ENCODE peak calls at places on chromosomes 2 and 18, in ten cellular contexts. J is fibroblast of pulmonary artery, A is astrocyte of the cerebellum, K is Calu3, B is transverse colon, U is Peyer's patch, M is right lobe of liver, V is nephron progenitor cell, P is retinal pigment epithelial cell, H is gastrocnemius medialis. I is an unnamed sample.

GRCh38 chr18:48228301-48228715 is 180.9 kb downstream of the ZBTB7C start:
- DNase-seq in J (peak), A (no peak), K (no peak), B (peak), U (no peak), M (peak), V (no peak), P (no peak), H (peak), I (peak)

GRCh38 chr2:70024284-70024683 is 62.9 kb upstream of the ASPRV1 start:
- DNase-seq in J (no peak), A (no peak), K (no peak), B (no peak), U (no peak), M (no peak), V (peak), P (no peak), H (no peak), I (no peak)

GRCh38 chr2:164840458-164840929 is 1.1 kb downstream of the COBLL1 start:
- DNase-seq in J (no peak), A (no peak), K (peak), B (peak), U (peak), M (peak), V (peak), P (no peak), H (peak), I (peak)

GRCh38 chr2:3007135-3007534 is 370.5 kb downstream of the EIPR1 start:
- DNase-seq in J (no peak), A (no peak), K (no peak), B (no peak), U (no peak), M (no peak), V (no peak), P (no peak), H (no peak), I (no peak)

GRCh38 chr2:74834806-74835755 is 1.2 kb downstream of the HK2 start:
- DNase-seq in J (peak), A (no peak), K (peak), B (peak), U (peak), M (peak), V (peak), P (no peak), H (no peak), I (peak)

GRCh38 chr2:165957030-165957675 is 3.6 kb upstream of the TTC21B start:
- DNase-seq in J (no peak), A (no peak), K (no peak), B (no peak), U (no peak), M (no peak), V (no peak), P (no peak), H (no peak), I (peak)

GRCh38 chr2:39728941-39729351 is 50.1 kb downstream of the THUMPD2 start:
- DNase-seq in J (peak), A (no peak), K (peak), B (peak), U (peak), M (peak), V (peak), P (no peak), H (no peak), I (no peak)

GRCh38 chr2:186256540-186256939 is 229.5 kb upstream of the ZC3H15 start:
- DNase-seq in J (peak), A (peak), K (peak), B (no peak), U (no peak), M (no peak), V (no peak), P (no peak), H (no peak), I (no peak)

GRCh38 chr2:75564713-75565369 is 4.1 kb upstream of the EVA1A start:
- DNase-seq in J (no peak), A (no peak), K (no peak), B (no peak), U (no peak), M (no peak), V (no peak), P (no peak), H (no peak), I (no peak)

GRCh38 chr2:64797881-64798590 is 144.3 kb upstream of the SERTAD2 start:
- DNase-seq in J (peak), A (peak), K (peak), B (no peak), U (no peak), M (no peak), V (no peak), P (peak), H (no peak), I (no peak)

GRCh38 chr2:150781142-150781541 is 293.7 kb upstream of the RND3 start:
- DNase-seq in J (no peak), A (no peak), K (no peak), B (no peak), U (no peak), M (no peak), V (no peak), P (no peak), H (no peak), I (no peak)

GRCh38 chr2:74515271-74516069 is 1.2 kb downstream of the TLX2 start:
- DNase-seq in J (no peak), A (no peak), K (no peak), B (no peak), U (no peak), M (no peak), V (peak), P (no peak), H (no peak), I (no peak)

GRCh38 chr2:224302952-224303351 is 99.0 kb downstream of the FAM124B start:
- DNase-seq in J (no peak), A (no peak), K (no peak), B (no peak), U (no peak), M (no peak), V (no peak), P (no peak), H (no peak), I (no peak)

GRCh38 chr2:43033466-43034241 is 192.8 kb downstream of the ZFP36L2 start:
- DNase-seq in J (no peak), A (no peak), K (no peak), B (no peak), U (no peak), M (no peak), V (no peak), P (no peak), H (no peak), I (no peak)

GRCh38 chr2:240528406-240529040 is 29.3 kb downstream of the ANKMY1 start:
- DNase-seq in J (no peak), A (no peak), K (no peak), B (no peak), U (no peak), M (no peak), V (no peak), P (no peak), H (no peak), I (no peak)

GRCh38 chr2:129233751-129234406 is 745.6 kb upstream of the RAB6C start:
- DNase-seq in J (peak), A (no peak), K (no peak), B (no peak), U (no peak), M (no peak), V (peak), P (no peak), H (no peak), I (no peak)

GRCh38 chr2:201114846-201115245 is 1.1 kb upstream of the CFLAR start:
- DNase-seq in J (no peak), A (peak), K (no peak), B (no peak), U (no peak), M (no peak), V (no peak), P (no peak), H (no peak), I (no peak)

GRCh38 chr2:234404957-234405356 is 91.9 kb downstream of the ARL4C start:
- DNase-seq in J (peak), A (no peak), K (no peak), B (no peak), U (no peak), M (no peak), V (no peak), P (no peak), H (no peak), I (no peak)

GRCh38 chr18:32297851-32298250 is 108.0 kb downstream of the MEP1B start:
- DNase-seq in J (no peak), A (no peak), K (no peak), B (no peak), U (no peak), M (no peak), V (no peak), P (no peak), H (no peak), I (no peak)

GRCh38 chr2:10163498-10164486 is 41.3 kb downstream of the RRM2 start:
- DNase-seq in J (peak), A (no peak), K (no peak), B (no peak), U (no peak), M (no peak), V (no peak), P (no peak), H (no peak), I (no peak)

GRCh38 chr18:60446821-60447220 is 74.2 kb upstream of the MC4R start:
- DNase-seq in J (no peak), A (no peak), K (no peak), B (no peak), U (no peak), M (no peak), V (peak), P (no peak), H (no peak), I (no peak)

GRCh38 chr2:37689751-37690150 is 18.3 kb upstream of the CDC42EP3 start:
- DNase-seq in J (no peak), A (no peak), K (no peak), B (no peak), U (no peak), M (no peak), V (no peak), P (peak), H (no peak), I (no peak)

GRCh38 chr2:215022418-215022817 is 116.0 kb downstream of the ABCA12 start:
- DNase-seq in J (peak), A (peak), K (no peak), B (no peak), U (no peak), M (no peak), V (no peak), P (peak), H (no peak), I (no peak)

GRCh38 chr2:105294844-105295481 is 34.6 kb downstream of the TGFBRAP1 start:
- DNase-seq in J (peak), A (peak), K (peak), B (no peak), U (no peak), M (no peak), V (peak), P (peak), H (no peak), I (peak)

GRCh38 chr2:176612736-176613135 is 343.5 kb downstream of the MTX2 start:
- DNase-seq in J (peak), A (no peak), K (no peak), B (no peak), U (no peak), M (no peak), V (no peak), P (no peak), H (no peak), I (no peak)

GRCh38 chr2:239021651-239022436 is 174.0 kb downstream of the TWIST2 start:
- DNase-seq in J (no peak), A (no peak), K (no peak), B (no peak), U (no peak), M (no peak), V (no peak), P (no peak), H (no peak), I (no peak)

GRCh38 chr2:64698668-64699444 is 45.1 kb upstream of the SERTAD2 start:
- DNase-seq in J (peak), A (peak), K (no peak), B (no peak), U (no peak), M (no peak), V (no peak), P (peak), H (no peak), I (no peak)

GRCh38 chr2:231364961-231365810 is 30.3 kb upstream of the B3GNT7 start:
- DNase-seq in J (peak), A (peak), K (peak), B (peak), U (peak), M (no peak), V (no peak), P (peak), H (no peak), I (no peak)

GRCh38 chr18:24928479-24928878 is 423.5 kb downstream of the ZNF521 start:
- DNase-seq in J (no peak), A (no peak), K (no peak), B (no peak), U (no peak), M (no peak), V (no peak), P (no peak), H (no peak), I (no peak)

GRCh38 chr2:161166538-161167409 is 6.5 kb downstream of the TANK start:
- DNase-seq in J (no peak), A (peak), K (no peak), B (no peak), U (no peak), M (no peak), V (no peak), P (no peak), H (no peak), I (no peak)

GRCh38 chr2:151357359-151357758 is at the start of gene TNFAIP6:
- DNase-seq in J (peak), A (peak), K (no peak), B (no peak), U (no peak), M (no peak), V (no peak), P (peak), H (peak), I (no peak)

DNA sequence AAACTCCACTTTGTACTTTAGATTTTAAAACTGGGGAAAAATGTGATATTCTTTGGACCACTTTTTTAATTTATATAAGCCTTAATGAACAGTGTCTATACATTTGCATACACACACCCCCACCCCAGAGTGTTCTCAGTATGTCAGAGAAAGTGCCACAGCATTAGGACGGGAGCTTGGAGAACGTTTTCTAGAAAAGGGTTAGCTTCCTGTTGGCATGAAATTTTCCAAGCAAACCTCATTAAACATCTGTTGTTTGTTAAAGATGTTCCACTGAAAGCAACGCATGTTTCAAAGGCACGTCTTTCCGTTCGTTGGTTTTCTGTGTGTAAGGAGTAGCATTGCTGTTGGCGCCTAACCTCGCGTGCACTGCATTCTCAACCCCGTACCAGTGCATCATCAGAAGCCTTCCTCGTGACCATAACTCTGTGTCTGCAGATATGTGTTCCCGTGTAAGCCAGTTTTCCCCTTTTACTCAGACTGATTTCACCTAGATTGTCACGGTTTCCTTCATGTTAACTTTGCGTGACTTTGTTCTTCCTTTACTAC is 228.5 kb downstream of the ALPK2 start:
- DNase-seq in J (no peak), A (no peak), K (no peak), B (no peak), U (no peak), M (no peak), V (no peak), P (no peak), H (no peak), I (no peak)
- TF ChIP-seq CTCF in J (no peak), A (no peak), K (no peak), B (no peak), U (no peak), M (no peak), V (no peak), P (no peak), H (peak), I (no peak)

DNA sequence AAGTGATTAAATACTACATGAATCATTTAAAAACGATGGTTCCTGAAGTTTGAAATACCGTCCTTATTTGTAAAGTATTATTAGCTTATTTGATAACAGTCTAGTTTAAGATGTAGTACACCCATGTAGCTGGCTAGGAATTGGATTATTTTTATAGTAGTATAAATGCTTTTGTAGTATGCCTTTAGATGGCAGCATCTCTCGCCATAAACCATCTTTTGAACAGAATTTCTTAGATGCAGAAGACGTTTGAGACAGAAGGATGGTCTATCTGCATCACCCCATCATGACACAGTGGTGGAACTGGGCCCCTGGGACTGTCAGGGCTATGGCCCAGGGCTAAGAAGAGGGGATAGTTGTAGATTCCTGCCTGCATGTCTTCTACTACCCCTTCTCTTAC is 152.7 kb downstream of the WDSUB1 start:
- DNase-seq in J (peak), A (no peak), K (no peak), B (no peak), U (no peak), M (no peak), V (no peak), P (no peak), H (no peak), I (no peak)
- TF ChIP-seq CTCF in J (peak), A (no peak), K (no peak), B (peak), U (no peak), M (peak), V (no peak), P (peak), H (no peak), I (peak)

GRCh38 chr18:58580623-58581022 is 48.3 kb downstream of the ALPK2 start:
- DNase-seq in J (peak), A (peak), K (no peak), B (no peak), U (no peak), M (no peak), V (no peak), P (no peak), H (no peak), I (no peak)
- TF ChIP-seq CTCF in J (no peak), A (peak), K (no peak), B (no peak), U (no peak), M (no peak), V (no peak), P (no peak), H (no peak), I (no peak)

DNA sequence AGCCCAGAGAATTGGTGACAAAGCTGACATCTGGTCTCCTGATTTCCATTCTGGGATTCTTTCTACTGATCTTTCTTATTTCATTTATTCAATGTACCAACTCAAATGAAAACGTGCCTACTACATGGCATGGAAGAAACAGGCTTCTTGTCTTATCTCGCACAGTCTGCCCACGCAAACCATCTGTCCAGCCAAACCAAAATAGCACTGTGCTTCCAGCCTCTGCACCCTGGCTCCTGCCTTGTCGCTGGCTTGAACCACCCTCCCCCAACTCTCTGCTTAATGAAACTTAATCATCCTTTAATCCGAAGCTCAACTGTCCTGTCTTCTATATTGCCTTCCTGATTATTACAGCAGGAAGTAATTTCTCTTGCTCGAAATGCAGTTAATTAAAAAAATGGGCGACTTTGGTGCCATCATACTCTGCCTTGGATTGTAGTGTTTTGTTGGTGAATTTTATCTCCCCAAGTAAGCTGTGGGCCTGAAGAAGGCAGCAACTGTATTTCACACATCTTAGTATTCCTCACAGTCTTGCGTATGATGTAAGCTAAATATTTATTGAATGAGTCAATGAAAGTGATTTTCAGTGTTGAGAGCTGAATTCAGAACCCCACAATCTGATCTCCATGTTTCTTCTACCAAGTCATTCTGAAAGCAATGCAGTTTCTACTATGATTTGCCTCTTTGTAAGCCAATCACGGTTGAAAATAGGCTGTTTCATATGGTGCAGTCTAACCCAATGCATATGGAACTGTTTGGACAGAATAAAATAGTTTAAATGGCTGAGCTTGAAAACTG is 190.8 kb downstream of the TMEM247 start:
- DNase-seq in J (peak), A (no peak), K (no peak), B (no peak), U (no peak), M (no peak), V (no peak), P (no peak), H (no peak), I (no peak)
- TF ChIP-seq CTCF in J (no peak), A (no peak), K (no peak), B (no peak), U (no peak), M (no peak), V (no peak), P (no peak), H (no peak), I (no peak)

DNA sequence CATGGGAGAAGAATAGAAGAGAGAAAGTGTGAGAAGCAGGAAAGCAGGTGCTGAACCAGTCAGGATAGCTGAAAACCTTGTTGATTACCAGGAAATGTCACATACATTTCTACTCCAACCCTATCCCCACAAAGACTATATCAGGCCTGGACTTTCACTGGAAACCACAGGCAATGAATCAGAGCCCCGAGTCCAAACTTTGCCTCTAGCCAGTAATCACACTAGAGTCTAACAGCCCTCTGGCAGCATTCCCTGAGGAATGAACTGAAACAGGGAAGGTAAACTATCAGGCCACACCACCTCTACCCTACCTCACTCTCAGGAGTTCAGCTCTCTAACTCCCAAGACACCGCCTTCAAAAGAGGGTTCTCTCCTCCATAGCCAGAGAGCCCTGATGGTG is 18.7 kb upstream of the IHH start:
- DNase-seq in J (no peak), A (no peak), K (no peak), B (peak), U (peak), M (peak), V (no peak), P (no peak), H (no peak), I (no peak)
- TF ChIP-seq CTCF in J (no peak), A (no peak), K (no peak), B (no peak), U (no peak), M (no peak), V (no peak), P (no peak), H (no peak), I (no peak)